ENCODE peak calls at places on chromosomes 1 and 21, in eight cellular contexts. V is CD8-positive, alpha-beta memory T cell; D is kidney; F is uterus; U is upper lobe of right lung; E is tibial nerve; A is heart right ventricle; I is endodermal cell. S is an unnamed sample. For H3K36me3, the result is how much of the 10 kb centered on the place peaks cover.

GRCh38 chr1:43302226-43302625 is 1.4 kb downstream of the TIE1 start:
- DNase-seq in V (no peak), D (no peak), F (no peak), U (no peak), E (no peak), A (no peak), I (no peak), S (no peak)

GRCh38 chr1:201476670-201477344 is 7.8 kb upstream of the PHLDA3 start:
- DNase-seq in V (no peak), D (no peak), F (peak), U (peak), E (no peak), A (no peak), I (no peak), S (no peak)

GRCh38 chr21:26135520-26135919 is 35.0 kb downstream of the APP start:
- DNase-seq in V (no peak), D (no peak), F (no peak), U (no peak), E (no peak), A (no peak), I (no peak), S (no peak)

GRCh38 chr1:200306954-200307754 is 102.7 kb downstream of the ZNF281 start:
- DNase-seq in V (no peak), D (no peak), F (no peak), U (no peak), E (no peak), A (peak), I (no peak), S (no peak)

GRCh38 chr1:109516872-109517271 is 7.3 kb upstream of the AMIGO1 start:
- DNase-seq in V (no peak), D (no peak), F (no peak), U (no peak), E (no peak), A (no peak), I (no peak), S (peak)

GRCh38 chr1:191671236-191671635 is 487.0 kb upstream of the RGS18 start:
- DNase-seq in V (no peak), D (no peak), F (no peak), U (no peak), E (no peak), A (no peak), I (no peak), S (no peak)

GRCh38 chr21:42724226-42724920 is 71.0 kb downstream of the PDE9A start:
- DNase-seq in V (no peak), D (peak), F (no peak), U (no peak), E (no peak), A (peak), I (no peak), S (peak)

GRCh38 chr1:170309389-170310013 is 163.7 kb downstream of the NTMT2 start:
- DNase-seq in V (no peak), D (no peak), F (peak), U (no peak), E (no peak), A (peak), I (peak), S (peak)

GRCh38 chr1:36342426-36343185 is 19.2 kb upstream of the EVA1B start:
- DNase-seq in V (peak), D (no peak), F (peak), U (peak), E (peak), A (peak), I (peak), S (no peak)

GRCh38 chr1:110626890-110627289 is 20.7 kb upstream of the KCNA2 start:
- DNase-seq in V (no peak), D (no peak), F (no peak), U (no peak), E (no peak), A (no peak), I (peak), S (no peak)

GRCh38 chr1:207323425-207323976 is 2.0 kb downstream of the CD55 start:
- DNase-seq in V (no peak), D (no peak), F (no peak), U (no peak), E (no peak), A (no peak), I (no peak), S (no peak)

GRCh38 chr21:37380349-37381323 is 14.1 kb downstream of the DYRK1A start:
- DNase-seq in V (no peak), D (no peak), F (peak), U (no peak), E (no peak), A (peak), I (no peak), S (no peak)

GRCh38 chr1:15848143-15848928 is 829 bp downstream of the SPEN start:
- DNase-seq in V (peak), D (peak), F (peak), U (peak), E (no peak), A (peak), I (peak), S (no peak)

GRCh38 chr1:3015744-3016143 is 5.5 kb upstream of the ACTRT2 start:
- DNase-seq in V (no peak), D (no peak), F (peak), U (no peak), E (no peak), A (no peak), I (no peak), S (no peak)

GRCh38 chr1:18183477-18183974 is 75.9 kb downstream of the IGSF21 start:
- DNase-seq in V (no peak), D (peak), F (no peak), U (no peak), E (no peak), A (no peak), I (no peak), S (no peak)

GRCh38 chr1:109296782-109297181 is 10.0 kb downstream of the MYBPHL start:
- DNase-seq in V (no peak), D (no peak), F (no peak), U (no peak), E (no peak), A (no peak), I (no peak), S (no peak)

GRCh38 chr1:156489166-156489934 is 11.2 kb downstream of the MEF2D start:
- DNase-seq in V (peak), D (no peak), F (no peak), U (no peak), E (no peak), A (peak), I (peak), S (no peak)

GRCh38 chr1:165056914-165057313 is 299.6 kb downstream of the LMX1A start:
- DNase-seq in V (no peak), D (no peak), F (no peak), U (no peak), E (no peak), A (no peak), I (no peak), S (no peak)

GRCh38 chr1:169309178-169310166 is 58.1 kb downstream of the NME7 start:
- DNase-seq in V (no peak), D (no peak), F (no peak), U (no peak), E (no peak), A (no peak), I (no peak), S (no peak)

GRCh38 chr1:240784776-240785175 is 172.8 kb upstream of the GREM2 start:
- DNase-seq in V (no peak), D (no peak), F (no peak), U (no peak), E (no peak), A (no peak), I (no peak), S (no peak)

GRCh38 chr1:184646824-184647223 is 107.8 kb downstream of the EDEM3 start:
- DNase-seq in V (no peak), D (no peak), F (no peak), U (no peak), E (no peak), A (no peak), I (no peak), S (no peak)

GRCh38 chr1:186899577-186899976 is 70.8 kb downstream of the PLA2G4A start:
- DNase-seq in V (no peak), D (no peak), F (no peak), U (no peak), E (no peak), A (no peak), I (no peak), S (no peak)

GRCh38 chr1:205523891-205524793 is 19.7 kb downstream of the CDK18 start:
- DNase-seq in V (peak), D (no peak), F (peak), U (peak), E (peak), A (peak), I (peak), S (no peak)

GRCh38 chr1:219298581-219299148 is 125.0 kb downstream of the LYPLAL1 start:
- DNase-seq in V (no peak), D (no peak), F (peak), U (no peak), E (no peak), A (no peak), I (no peak), S (peak)

DNA sequence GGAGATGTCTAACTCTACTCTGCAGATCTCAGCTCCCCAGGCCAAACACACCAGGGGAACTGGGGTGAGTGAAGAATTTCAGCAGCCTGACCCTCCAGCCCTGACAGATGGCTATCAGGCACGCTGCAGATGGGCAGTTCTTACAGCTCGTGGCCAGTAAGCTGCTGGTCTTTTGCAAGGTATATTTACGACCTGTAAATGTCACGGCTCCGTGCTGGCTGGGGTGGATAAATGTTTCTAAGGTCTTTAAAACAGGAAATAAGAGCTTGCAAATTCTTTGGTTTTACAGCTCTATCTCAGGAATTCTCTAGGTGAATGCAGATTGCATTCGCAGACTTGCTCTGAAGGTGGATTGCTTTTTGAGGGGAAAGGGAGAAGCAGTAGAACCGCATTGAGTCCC is 10.1 kb downstream of the DOP1B start:
- DNase-seq in V (no peak), D (no peak), F (no peak), U (no peak), E (no peak), A (no peak), I (peak), S (no peak)
- H3K4me3 ChIP-seq in V (no peak), D (no peak), F (no peak), U (no peak), E (no peak), A (no peak), I (no peak), S (no peak)

DNA sequence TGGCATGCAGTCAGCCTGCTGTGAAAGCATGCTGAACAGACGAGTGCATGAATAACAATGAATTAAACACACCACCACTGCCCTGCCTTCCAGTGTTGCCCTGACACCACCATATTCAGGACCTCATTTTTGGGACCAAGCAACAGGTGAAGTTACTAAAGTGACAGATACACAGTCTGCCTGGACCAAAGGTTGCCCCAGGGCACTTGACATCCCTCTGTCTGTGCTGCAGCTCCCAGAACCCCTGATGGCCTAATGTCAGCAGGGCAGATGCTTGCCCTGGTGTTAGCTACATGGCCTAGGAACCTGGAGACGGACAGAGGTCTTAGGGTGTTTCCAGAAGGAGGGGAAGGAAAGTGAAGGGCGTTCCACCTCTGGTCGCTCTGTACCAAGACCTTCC is 158.9 kb upstream of the EDN2 start:
- DNase-seq in V (no peak), D (no peak), F (no peak), U (peak), E (no peak), A (no peak), I (peak), S (no peak)
- H3K36me3 ChIP-seq in V (under half), D (under half), F (under half), U (under half), E (under half), A (under half), I (under half), S (under half)

GRCh38 chr1:32920833-32921232 is 19.6 kb upstream of the TMEM54 start:
- DNase-seq in V (no peak), D (no peak), F (no peak), U (peak), E (no peak), A (peak), I (no peak), S (no peak)
- H3K4me3 ChIP-seq in V (no peak), D (no peak), F (no peak), U (no peak), E (no peak), A (no peak), I (no peak), S (no peak)

GRCh38 chr1:229119876-229120275 is 151.0 kb upstream of the RAB4A start:
- DNase-seq in V (no peak), D (no peak), F (no peak), U (no peak), E (no peak), A (no peak), I (no peak), S (no peak)

GRCh38 chr1:229117664-229118300 is 153.1 kb upstream of the RAB4A start:
- DNase-seq in V (no peak), D (peak), F (peak), U (peak), E (no peak), A (peak), I (no peak), S (peak)

GRCh38 chr1:229121845-229122436 is 149.0 kb upstream of the RAB4A start:
- DNase-seq in V (no peak), D (no peak), F (no peak), U (no peak), E (no peak), A (no peak), I (peak), S (no peak)

GRCh38 chr1:229118662-229119061 is 152.2 kb upstream of the RAB4A start:
- DNase-seq in V (no peak), D (no peak), F (no peak), U (no peak), E (no peak), A (no peak), I (no peak), S (no peak)

DNA sequence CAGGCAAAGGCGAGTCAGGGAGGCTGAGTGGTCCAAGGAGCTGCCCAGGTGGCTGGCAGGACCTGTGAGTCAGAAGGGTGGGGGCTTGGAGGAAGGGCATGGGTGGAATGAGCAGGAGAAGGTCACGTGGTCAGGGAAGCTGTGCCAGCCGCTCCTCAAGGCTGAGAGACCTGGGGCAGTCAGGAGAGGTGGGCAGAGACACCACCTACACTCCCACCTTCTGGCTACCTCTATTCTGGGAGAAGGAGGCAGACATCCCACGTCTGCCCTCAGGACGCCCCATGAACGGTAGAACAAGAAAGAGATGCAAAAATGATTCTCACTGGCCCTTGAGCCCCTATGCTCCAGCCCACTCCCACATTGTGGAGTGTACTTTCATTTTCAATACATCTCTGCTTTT is 151.8 kb upstream of the RAB4A start:
- DNase-seq in V (no peak), D (peak), F (no peak), U (no peak), E (no peak), A (no peak), I (no peak), S (no peak)
- H3K36me3 ChIP-seq in V (under half), D (under half), F (under half), U (under half), E (under half), A (under half), I (under half), S (under half)

S was measured in BJ.